ENCODE peak calls at places on chromosome 19, in four cellular contexts. L, H, S and F are unnamed samples.

GRCh38 chr19:646798-647565 is 7.3 kb downstream of the FGF22 start:
- DNase-seq in L (no peak), H (no peak), S (no peak), F (no peak)

GRCh38 chr19:36797786-36798108 is 25.1 kb upstream of the ZNF850 start:
- DNase-seq in L (no peak), H (no peak), S (no peak), F (no peak)

GRCh38 chr19:49338691-49339363 is 3.6 kb downstream of the CD37 start:
- DNase-seq in L (no peak), H (peak; percentile 89), S (no peak), F (peak; percentile 30)

GRCh38 chr19:5628919-5629481 is 6.1 kb downstream of the SAFB start:
- DNase-seq in L (no peak), H (no peak), S (no peak), F (no peak)

GRCh38 chr19:49407482-49408015 is 15.7 kb downstream of the PTH2 start:
- DNase-seq in L (no peak), H (no peak), S (no peak), F (no peak)

GRCh38 chr19:10074153-10074552 is 12.0 kb upstream of the SHFL start:
- DNase-seq in L (peak; percentile 19), H (no peak), S (no peak), F (no peak)

GRCh38 chr19:37966211-37967072 is 59.4 kb downstream of the SIPA1L3 start:
- DNase-seq in L (no peak), H (no peak), S (peak; percentile 14), F (no peak)

GRCh38 chr19:8036438-8037099 is 16.0 kb upstream of the CCL25 start:
- DNase-seq in L (no peak), H (no peak), S (no peak), F (no peak)

GRCh38 chr19:51971624-51972023 is 15.0 kb downstream of the ZNF350 start:
- DNase-seq in L (no peak), H (no peak), S (no peak), F (no peak)

GRCh38 chr19:8028951-8029491 is 23.5 kb upstream of the CCL25 start:
- DNase-seq in L (no peak), H (no peak), S (no peak), F (peak; percentile 33)

GRCh38 chr19:17847538-17848366 is at the start of gene JAK3:
- DNase-seq in L (peak; percentile 70), H (peak; percentile 80), S (no peak), F (peak; percentile 75)

GRCh38 chr19:45439569-45440258 is 16.0 kb upstream of the ERCC1 start:
- DNase-seq in L (peak; percentile 76), H (peak; percentile 94), S (no peak), F (peak; percentile 81)

GRCh38 chr19:5048727-5049553 is 80.0 kb downstream of the KDM4B start:
- DNase-seq in L (no peak), H (no peak), S (no peak), F (no peak)

GRCh38 chr19:4534836-4535658 is at the start of gene PLIN5:
- DNase-seq in L (peak; percentile 16), H (peak; percentile 80), S (peak; percentile 40), F (peak; percentile 83)

GRCh38 chr19:50501186-50501567 is 9.8 kb downstream of the JOSD2 start:
- DNase-seq in L (no peak), H (no peak), S (no peak), F (no peak)

GRCh38 chr19:35090795-35091214 is 24.8 kb upstream of the FXYD3 start:
- DNase-seq in L (no peak), H (no peak), S (no peak), F (no peak)

GRCh38 chr19:55383789-55384575 is at the start of gene TMEM238:
- DNase-seq in L (peak; percentile 38), H (peak; percentile 70), S (no peak), F (no peak)

GRCh38 chr19:38478273-38478971 is 44.9 kb downstream of the RYR1 start:
- DNase-seq in L (no peak), H (no peak), S (no peak), F (peak; percentile 26)

GRCh38 chr19:709965-710714 is 1.4 kb downstream of the PALM start:
- DNase-seq in L (no peak), H (no peak), S (no peak), F (no peak)

GRCh38 chr19:33245948-33246728 is 20.5 kb upstream of the SLC7A10 start:
- DNase-seq in L (no peak), H (no peak), S (no peak), F (no peak)

GRCh38 chr19:46466536-46467199 is 4.7 kb downstream of the PNMA8A start:
- DNase-seq in L (no peak), H (no peak), S (peak; percentile 44), F (no peak)

GRCh38 chr19:5154129-5154798 is 185.4 kb downstream of the KDM4B start:
- DNase-seq in L (peak; percentile 31), H (peak; percentile 39), S (no peak), F (peak; percentile 57)

GRCh38 chr19:57406516-57407123 is 4.3 kb upstream of the ZNF17 start:
- DNase-seq in L (peak; percentile 65), H (peak; percentile 70), S (no peak), F (peak; percentile 70)

DNA sequence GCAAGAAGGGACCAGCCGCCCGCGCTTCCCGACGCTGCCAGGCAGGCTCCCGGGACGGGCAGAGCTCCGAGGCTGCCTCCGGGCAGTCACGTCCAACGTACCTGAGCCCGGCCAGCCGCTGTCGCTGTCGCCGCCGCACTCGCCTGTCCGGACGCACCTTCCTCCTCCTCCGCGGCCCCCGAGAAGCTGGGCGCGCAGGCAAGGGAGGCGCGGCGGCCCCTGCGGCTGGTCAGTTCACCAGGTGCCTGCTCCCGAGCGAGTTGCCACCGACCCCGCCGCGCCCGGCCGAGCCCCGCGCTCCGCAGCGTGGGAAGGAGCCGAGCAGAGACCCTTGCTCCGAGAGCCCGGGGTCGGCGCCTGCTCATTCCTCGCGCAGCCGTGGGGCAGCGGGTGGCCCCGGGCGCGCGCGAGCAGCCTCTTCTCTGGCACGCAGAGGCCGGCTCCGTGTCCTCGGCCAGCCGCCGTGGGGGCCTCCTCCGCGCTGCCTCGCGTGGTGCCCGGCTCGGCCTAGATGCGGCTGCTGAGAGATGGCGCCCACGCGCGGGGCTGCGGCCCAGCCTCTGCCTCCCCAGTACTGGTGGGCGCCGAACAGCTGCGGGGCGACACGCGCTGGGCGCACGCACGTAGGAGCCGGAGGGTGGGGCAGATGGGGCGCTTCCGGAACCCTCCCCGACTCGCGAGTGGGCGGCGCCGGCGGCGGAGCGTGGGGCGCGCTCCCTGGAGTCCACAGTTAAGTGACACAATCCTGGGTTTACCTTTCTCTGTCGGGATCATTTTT is 419.4 kb downstream of the UQCRFS1 start:
- DNase-seq in L (no peak), H (no peak), S (no peak), F (peak; percentile 1)
- TF ChIP-seq CTCF in L (no peak), H (no peak), S (no peak), F (no peak)

GRCh38 chr19:53772943-53773342 is 51.2 kb downstream of the NLRP12 start:
- DNase-seq in L (peak; percentile 33), H (peak; percentile 67), S (peak; percentile 30), F (peak; percentile 66)
- TF ChIP-seq CTCF in L (peak; percentile 69), H (peak; percentile 87), S (peak; percentile 62), F (peak; percentile 75)

GRCh38 chr19:30968210-30968609 is 381.0 kb downstream of the TSHZ3 start:
- DNase-seq in L (no peak), H (no peak), S (no peak), F (no peak)
- TF ChIP-seq CTCF in L (no peak), H (no peak), S (no peak), F (no peak)

GRCh38 chr19:3521104-3521445 is 15.0 kb downstream of the FZR1 start:
- DNase-seq in L (no peak), H (no peak), S (no peak), F (no peak)

GRCh38 chr19:3519126-3519525 is 13.0 kb downstream of the FZR1 start:
- DNase-seq in L (no peak), H (no peak), S (no peak), F (no peak)

GRCh38 chr19:3518231-3518630 is 12.1 kb downstream of the FZR1 start:
- DNase-seq in L (no peak), H (no peak), S (no peak), F (no peak)

GRCh38 chr19:3518669-3519068 is 12.6 kb downstream of the FZR1 start:
- DNase-seq in L (no peak), H (no peak), S (no peak), F (no peak)

DNA sequence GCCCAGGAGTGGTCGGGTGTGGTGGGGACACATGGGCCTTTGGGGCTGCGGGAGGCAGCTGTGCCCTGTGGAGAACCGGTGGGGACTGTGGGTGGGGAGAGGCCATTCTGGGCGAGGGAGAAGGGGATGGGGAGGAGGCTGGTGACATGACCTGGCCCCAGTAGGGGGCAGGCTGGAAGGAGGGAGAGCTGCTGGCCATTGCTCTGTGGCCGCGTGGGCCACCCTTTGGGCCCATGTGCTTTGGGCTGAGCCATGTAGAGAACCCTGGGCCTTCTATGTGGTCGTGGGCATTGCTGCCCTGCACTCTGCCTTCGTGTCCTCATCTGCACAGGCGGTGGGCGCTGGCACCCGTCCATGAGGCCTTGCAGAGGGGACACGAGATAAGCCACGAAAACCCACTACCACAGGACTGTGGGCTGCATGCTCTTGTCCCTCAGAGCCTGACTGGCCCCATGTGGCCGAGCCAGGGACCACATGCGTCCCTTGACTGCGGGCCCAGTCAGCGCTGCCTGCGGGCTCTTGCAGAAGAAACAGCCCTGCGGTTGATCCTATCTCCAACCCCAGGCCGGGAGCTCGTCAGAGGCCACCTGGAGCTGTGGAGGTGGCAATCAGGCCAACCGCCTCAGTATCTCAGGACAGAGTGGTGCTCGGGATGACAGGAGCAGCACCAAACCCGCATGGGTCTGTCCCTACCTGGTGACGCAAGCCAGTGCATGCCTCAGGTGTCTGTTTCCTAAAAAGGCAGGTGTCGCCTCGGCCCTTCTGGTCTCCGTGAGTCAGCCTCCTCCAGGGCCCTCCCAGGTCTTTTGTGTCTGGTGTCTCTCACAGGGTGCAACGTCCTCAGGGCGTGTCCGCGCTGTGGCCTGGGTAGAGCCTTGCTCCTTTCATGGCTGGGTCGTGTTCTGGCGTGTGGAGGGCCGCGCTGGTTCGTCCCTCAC is 14.3 kb downstream of the FZR1 start:
- DNase-seq in L (no peak), H (no peak), S (no peak), F (no peak)
- TF ChIP-seq CTCF in L (no peak), H (no peak), S (no peak), F (peak; percentile 34)

DNA sequence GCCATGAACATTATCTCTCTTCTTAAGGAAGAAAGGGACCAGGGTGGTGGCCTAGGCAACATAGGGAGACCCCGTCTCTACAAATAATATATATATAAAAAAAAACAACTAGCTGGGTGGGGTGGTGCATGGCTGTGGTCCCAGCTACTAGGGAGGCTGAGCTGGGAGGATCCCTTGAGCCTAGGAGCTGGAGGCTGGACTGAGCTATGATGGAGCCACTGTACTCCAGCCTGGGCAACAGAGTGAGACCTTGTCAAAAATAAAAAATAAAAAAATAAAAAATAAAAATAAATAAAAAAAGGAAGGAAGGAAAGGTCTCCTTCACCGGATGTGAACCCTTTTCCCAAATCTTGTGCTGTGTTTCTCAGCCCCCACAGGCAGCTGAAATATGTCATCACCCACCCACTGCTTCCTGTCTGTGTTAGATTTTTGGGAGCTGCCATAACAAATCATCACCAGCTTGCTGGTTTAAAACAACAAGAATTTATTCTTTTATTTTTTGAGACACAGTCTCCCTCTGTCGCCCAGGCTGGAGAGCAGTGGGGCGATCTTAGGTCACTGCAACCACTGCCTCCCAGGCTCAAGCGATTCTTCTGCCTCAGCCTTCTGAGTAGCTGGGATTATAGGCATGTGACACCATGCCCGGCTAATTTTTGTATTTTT is 9.5 kb upstream of the TSPAN16 start:
- DNase-seq in L (no peak), H (no peak), S (no peak), F (no peak)
- TF ChIP-seq CTCF in L (no peak), H (no peak), S (no peak), F (no peak)

GRCh38 chr19:3234800-3235199 is 10.3 kb downstream of the CELF5 start:
- DNase-seq in L (no peak), H (no peak), S (no peak), F (no peak)
- TF ChIP-seq CTCF in L (no peak), H (no peak), S (peak; percentile 41), F (peak; percentile 38)